ENCODE peak calls at places on chromosome 16, in four cellular contexts. B, T, R and I are unnamed samples.
A peak's percentile ranks its signal among the peaks of the same experiment; 100 is the strongest.

GRCh38 chr16:15874745-15875314 is 13.6 kb downstream of the CEP20 start:
- DNase-seq in B (no peak), T (no peak), R (peak; percentile 70), I (peak; percentile 86)

GRCh38 chr16:49846800-49847199 is 9.1 kb downstream of the ZNF423 start:
- DNase-seq in B (no peak), T (no peak), R (no peak), I (no peak)

GRCh38 chr16:71585318-71585703 is 8.4 kb upstream of the TAT start:
- DNase-seq in B (no peak), T (no peak), R (no peak), I (no peak)

GRCh38 chr16:15055141-15056053 is 477 bp downstream of the NTAN1 start:
- DNase-seq in B (no peak), T (peak; percentile 62), R (peak; percentile 11), I (peak; percentile 35)

GRCh38 chr16:70695351-70696070 is 9.7 kb upstream of the MTSS2 start:
- DNase-seq in B (peak; percentile 86), T (peak; percentile 14), R (peak; percentile 40), I (peak; percentile 83)

GRCh38 chr16:82440336-82440735 is 186.4 kb upstream of the CDH13 start:
- DNase-seq in B (no peak), T (no peak), R (peak; percentile 79), I (no peak)

GRCh38 chr16:11078812-11079459 is 134.6 kb downstream of the CLEC16A start:
- DNase-seq in B (no peak), T (no peak), R (no peak), I (no peak)

GRCh38 chr16:55207679-55208294 is 116.2 kb upstream of the IRX6 start:
- DNase-seq in B (no peak), T (no peak), R (no peak), I (no peak)

GRCh38 chr16:22284637-22285515 is 12.3 kb upstream of the POLR3E start:
- DNase-seq in B (no peak), T (no peak), R (no peak), I (no peak)

GRCh38 chr16:10683160-10683559 is 11.6 kb downstream of the TEKT5 start:
- DNase-seq in B (peak; percentile 58), T (no peak), R (peak; percentile 59), I (no peak)

GRCh38 chr16:56690420-56691122 is 8.3 kb downstream of the MT1X start:
- DNase-seq in B (no peak), T (no peak), R (no peak), I (no peak)

GRCh38 chr16:31138621-31139578 is 3.4 kb upstream of the PRSS8 start:
- DNase-seq in B (peak; percentile 92), T (no peak), R (peak; percentile 17), I (peak; percentile 94)

GRCh38 chr16:75248142-75248535 is 3.3 kb downstream of the BCAR1 start:
- DNase-seq in B (no peak), T (no peak), R (no peak), I (peak; percentile 13)

GRCh38 chr16:49345829-49346228 is 27.8 kb upstream of the C16orf78 start:
- DNase-seq in B (no peak), T (no peak), R (peak; percentile 80), I (no peak)

GRCh38 chr16:47983999-47984580 is 171.7 kb downstream of the ABCC12 start:
- DNase-seq in B (no peak), T (no peak), R (no peak), I (peak; percentile 23)

GRCh38 chr16:71216714-71217113 is 13.8 kb downstream of the HYDIN start:
- DNase-seq in B (no peak), T (no peak), R (peak; percentile 9), I (no peak)

GRCh38 chr16:66746682-66747081 is 4.7 kb downstream of the DYNC1LI2 start:
- DNase-seq in B (no peak), T (no peak), R (no peak), I (no peak)

GRCh38 chr16:17343729-17344128 is 127.0 kb downstream of the XYLT1 start:
- DNase-seq in B (no peak), T (no peak), R (no peak), I (no peak)

GRCh38 chr16:57721356-57721755 is 14.2 kb upstream of the KATNB1 start:
- DNase-seq in B (no peak), T (no peak), R (no peak), I (no peak)

GRCh38 chr16:57721765-57722499 is 13.6 kb upstream of the KATNB1 start:
- DNase-seq in B (no peak), T (no peak), R (no peak), I (no peak)

GRCh38 chr16:57722651-57723050 is 12.9 kb upstream of the KATNB1 start:
- DNase-seq in B (no peak), T (no peak), R (no peak), I (no peak)

GRCh38 chr16:57724541-57724940 is 11.0 kb upstream of the KATNB1 start:
- DNase-seq in B (no peak), T (no peak), R (no peak), I (no peak)

GRCh38 chr16:57723170-57723569 is 12.4 kb upstream of the KATNB1 start:
- DNase-seq in B (no peak), T (no peak), R (peak; percentile 44), I (no peak)
- TF ChIP-seq CTCF in B (no peak), T (no peak), R (peak; percentile 51), I (peak; percentile 32)

GRCh38 chr16:89706446-89707260 is 5.1 kb upstream of the SPATA2L start:
- DNase-seq in B (no peak), T (no peak), R (no peak), I (no peak)
- TF ChIP-seq CTCF in B (no peak), T (no peak), R (no peak), I (no peak)

GRCh38 chr16:1218061-1218929 is 6.8 kb downstream of the TPSG1 start:
- DNase-seq in B (no peak), T (no peak), R (no peak), I (no peak)
- TF ChIP-seq CTCF in B (no peak), T (no peak), R (no peak), I (no peak)

DNA sequence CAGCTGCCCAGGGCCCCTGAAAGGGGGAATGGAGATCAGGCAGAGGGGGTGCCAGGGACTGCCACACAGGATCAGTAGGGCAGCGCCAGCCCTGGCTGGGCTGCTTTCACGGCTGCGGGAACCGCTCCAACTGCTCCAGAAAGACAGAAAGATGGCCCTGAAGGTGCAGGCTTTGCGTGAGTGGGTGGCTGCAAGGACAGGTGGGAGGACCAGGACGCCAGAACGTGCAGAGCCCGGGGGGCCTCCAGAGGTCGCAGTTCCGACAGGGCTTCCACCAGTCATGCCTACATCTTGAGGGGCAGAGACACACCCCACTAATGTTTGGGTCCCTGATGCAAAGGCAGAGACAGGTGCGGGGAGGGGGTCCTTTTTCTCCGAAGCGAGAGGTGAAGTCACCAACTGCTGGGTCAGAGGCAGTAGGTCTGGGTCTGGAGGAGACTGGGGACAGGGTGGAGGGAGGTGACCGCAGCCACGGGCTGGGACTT is 790 bp upstream of the ATP6V0C start:
- DNase-seq in B (peak; percentile 69), T (no peak), R (peak; percentile 67), I (peak; percentile 53)
- TF ChIP-seq CTCF in B (no peak), T (peak; percentile 22), R (peak; percentile 48), I (peak; percentile 4)

GRCh38 chr16:359871-360697 is 7.6 kb upstream of the AXIN1 start:
- DNase-seq in B (no peak), T (no peak), R (peak; percentile 78), I (no peak)

GRCh38 chr16:356756-357155 is 4.2 kb upstream of the AXIN1 start:
- DNase-seq in B (no peak), T (no peak), R (no peak), I (no peak)

GRCh38 chr16:360698-361336 is 8.3 kb upstream of the AXIN1 start:
- DNase-seq in B (no peak), T (no peak), R (no peak), I (no peak)

GRCh38 chr16:361341-361871 is 8.9 kb upstream of the AXIN1 start:
- DNase-seq in B (no peak), T (no peak), R (peak; percentile 44), I (no peak)

DNA sequence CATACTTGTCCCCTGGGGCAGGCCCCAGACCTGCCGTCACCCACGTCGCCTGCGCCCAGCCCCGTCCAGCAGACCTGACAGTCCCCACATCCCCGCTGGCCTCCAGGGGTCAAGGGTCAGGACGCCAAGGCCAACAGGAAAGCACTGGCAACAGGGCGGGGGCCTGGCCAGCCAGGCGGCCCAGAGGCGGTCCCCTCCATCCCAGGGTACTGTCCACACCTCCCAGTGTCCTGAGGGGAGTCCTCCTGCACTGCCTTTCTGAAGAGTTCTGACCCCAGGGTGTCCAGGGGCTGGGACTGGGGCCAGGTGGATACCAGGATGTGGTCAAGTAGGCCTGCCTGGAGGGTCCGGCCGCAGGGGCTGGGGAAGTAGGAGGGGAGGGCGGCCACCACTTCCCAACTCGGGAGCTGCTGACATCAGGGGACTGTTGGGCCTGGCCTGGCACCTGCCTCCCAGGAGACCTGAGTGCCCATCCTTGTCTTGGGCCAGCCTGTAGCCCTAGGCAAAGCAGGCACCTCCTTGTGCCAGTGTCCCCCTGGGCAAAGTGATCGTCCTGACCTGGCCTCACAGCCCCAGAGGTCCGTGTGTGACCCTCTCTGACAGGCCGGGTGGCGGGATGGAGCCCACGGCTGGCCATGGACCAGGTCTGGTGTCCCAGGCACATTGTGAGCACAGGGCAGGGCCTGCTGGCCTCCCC is 6.7 kb upstream of the AXIN1 start:
- DNase-seq in B (no peak), T (no peak), R (no peak), I (no peak)
- TF ChIP-seq CTCF in B (no peak), T (no peak), R (no peak), I (no peak)

DNA sequence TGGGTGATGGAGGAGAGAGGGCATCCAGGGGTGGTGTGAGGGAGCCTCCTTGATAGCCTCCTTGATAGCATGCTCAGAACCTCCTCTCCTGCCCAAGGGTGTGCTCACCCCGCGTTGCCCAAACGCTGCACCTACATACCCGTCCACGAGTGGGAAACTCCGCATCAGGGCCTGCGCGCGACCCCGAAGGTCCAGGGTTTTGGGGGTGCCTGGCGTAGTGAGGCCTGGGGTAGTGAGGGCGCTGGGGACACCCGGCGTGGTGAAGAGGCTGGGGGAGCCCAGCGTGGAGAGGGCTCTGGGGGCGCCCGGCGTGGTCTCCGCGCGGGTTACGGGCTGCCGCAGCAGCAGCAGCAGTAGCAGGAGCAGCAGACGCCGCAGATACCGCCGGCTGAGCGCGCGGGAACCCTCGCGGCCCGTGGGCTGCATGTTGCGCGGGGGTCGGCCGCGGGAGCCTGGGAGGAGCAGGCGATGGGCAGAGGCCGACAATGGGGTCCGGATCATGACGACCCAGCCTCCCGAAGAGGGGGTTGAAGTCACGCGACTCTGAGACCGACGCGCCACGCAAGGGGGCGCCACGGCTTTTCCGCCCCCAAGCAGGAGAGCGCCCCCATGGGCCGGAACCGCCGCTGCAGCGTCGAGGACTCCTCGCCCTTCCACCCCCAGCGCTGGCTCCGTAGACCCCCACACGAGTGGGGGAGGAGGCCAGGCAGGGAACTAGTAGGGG is at the start of gene DPEP3:
- DNase-seq in B (no peak), T (no peak), R (no peak), I (no peak)
- TF ChIP-seq CTCF in B (peak; percentile 21), T (no peak), R (peak; percentile 26), I (no peak)

GRCh38 chr16:85612801-85613608 is at the start of gene GSE1:
- DNase-seq in B (peak; percentile 99), T (peak; percentile 60), R (peak; percentile 96), I (peak; percentile 98)
- TF ChIP-seq CTCF in B (no peak), T (no peak), R (no peak), I (no peak)

GRCh38 chr16:81261049-81261648 is 22.7 kb downstream of the BCO1 start:
- DNase-seq in B (no peak), T (no peak), R (no peak), I (no peak)
- TF ChIP-seq CTCF in B (peak; percentile 65), T (peak; percentile 58), R (peak; percentile 59), I (peak; percentile 27)